ENCODE peak calls at places on chromosomes 4 and X, in ten cellular contexts. E is esophagus mucosa; B is left lung; N is T-cell; K is CD4-positive, alpha-beta T cell; A is activated T-cell treated with anti-CD3 and anti-CD28 coated beads, Interleukin-2, amount 50 U/mL, for 4 hours; Z is pancreas; C is upper lobe of left lung; U is right cardiac atrium; X is left lobe of liver. L is an unnamed sample.

GRCh38 chr4:156981262-156981661 is 9.7 kb upstream of the PDGFC start:
- ATAC-seq in C (no peak), E (no peak), Z (no peak), A (no peak), X (no peak), U (no peak), K (no peak), B (no peak), N (no peak), L (no peak)

GRCh38 chr4:100289530-100289888 is 99.2 kb upstream of the DDIT4L start:
- ATAC-seq in X (no peak), N (no peak), K (no peak), C (no peak), E (no peak), A (no peak), Z (no peak), U (no peak), B (no peak), L (no peak)

GRCh38 chr4:47913328-47913727 is 1.1 kb downstream of the NFXL1 start:
- ATAC-seq in Z (no peak), A (no peak), K (no peak), U (no peak), E (no peak), X (no peak), N (no peak), C (no peak), B (no peak), L (no peak)

GRCh38 chrX:143663755-143664154 is 27.9 kb upstream of the SLITRK4 start:
- ATAC-seq in E (no peak), A (no peak), U (no peak), N (no peak), Z (peak), C (no peak), X (no peak), B (no peak), K (no peak), L (no peak)

GRCh38 chr4:186644737-186645261 is 78.9 kb downstream of the FAT1 start:
- ATAC-seq in K (no peak), Z (peak), N (no peak), B (no peak), C (no peak), A (no peak), E (no peak), X (peak), U (no peak), L (no peak)

GRCh38 chr4:40176602-40177001 is 20.2 kb upstream of the RHOH start:
- ATAC-seq in K (no peak), A (no peak), C (no peak), Z (peak), X (no peak), N (no peak), U (no peak), B (no peak), E (no peak), L (no peak)

GRCh38 chrX:70554081-70554480 is 109.4 kb downstream of the DLG3 start:
- ATAC-seq in U (no peak), Z (peak), E (no peak), K (no peak), B (peak), A (no peak), N (no peak), X (peak), C (no peak), L (no peak)

GRCh38 chr4:106340774-106341173 is 24.4 kb downstream of the AIMP1 start:
- ATAC-seq in A (no peak), K (no peak), Z (no peak), X (no peak), E (no peak), N (no peak), U (no peak), C (no peak), B (no peak), L (peak)

GRCh38 chr4:152554742-152555141 is 18.9 kb upstream of the FBXW7 start:
- ATAC-seq in N (no peak), B (no peak), X (no peak), U (no peak), Z (no peak), C (no peak), E (no peak), A (no peak), K (peak), L (no peak)

GRCh38 chr4:113781439-113782040 is 20.0 kb upstream of the CAMK2D start:
- ATAC-seq in E (no peak), C (peak), N (no peak), U (no peak), X (peak), A (no peak), Z (peak), B (peak), K (peak), L (no peak)

GRCh38 chrX:121301356-121301755 is 253.9 kb downstream of the GLUD2 start:
- ATAC-seq in E (no peak), Z (no peak), N (no peak), X (no peak), K (no peak), C (no peak), B (no peak), U (no peak), A (peak), L (peak)

GRCh38 chrX:112818114-112819012 is 22.3 kb downstream of the AMOT start:
- ATAC-seq in K (no peak), E (peak), A (no peak), B (no peak), U (peak), Z (peak), C (no peak), N (no peak), X (no peak), L (no peak)

GRCh38 chr4:71303850-71304249 is 35.0 kb upstream of the SLC4A4 start:
- ATAC-seq in U (no peak), Z (no peak), N (no peak), X (no peak), C (no peak), E (no peak), K (no peak), B (no peak), A (no peak), L (no peak)

GRCh38 chr4:119748853-119749252 is 120.2 kb upstream of the PDE5A start:
- ATAC-seq in B (no peak), U (peak), N (no peak), Z (no peak), E (no peak), K (no peak), A (no peak), X (no peak), C (no peak), L (no peak)

GRCh38 chr4:103075435-103075893 is 1.1 kb downstream of the SLC9B2 start:
- ATAC-seq in Z (no peak), E (no peak), B (no peak), X (peak), C (no peak), N (no peak), K (no peak), A (no peak), U (no peak), L (no peak)

GRCh38 chr4:16253127-16253960 is 27.1 kb upstream of the TAPT1 start:
- ATAC-seq in K (no peak), N (no peak), X (no peak), U (no peak), Z (no peak), C (no peak), A (no peak), B (peak), E (peak), L (no peak)

GRCh38 chrX:68945603-68946228 is 116.9 kb downstream of the EFNB1 start:
- ATAC-seq in A (no peak), C (no peak), X (no peak), N (no peak), E (no peak), K (no peak), Z (no peak), B (peak), U (no peak), L (no peak)

GRCh38 chr4:128477540-128477939 is 189.9 kb upstream of the PGRMC2 start:
- ATAC-seq in B (peak), C (no peak), E (peak), A (no peak), N (no peak), U (no peak), K (no peak), Z (no peak), X (no peak), L (no peak)

GRCh38 chrX:21845096-21845495 is 5.7 kb downstream of the MBTPS2 start:
- ATAC-seq in X (no peak), U (no peak), E (no peak), K (no peak), B (no peak), C (no peak), A (no peak), Z (no peak), N (no peak), L (no peak)

GRCh38 chr4:54783402-54784110 is 125.8 kb downstream of the KIT start:
- ATAC-seq in E (no peak), B (peak), N (no peak), X (no peak), A (no peak), C (no peak), U (peak), Z (no peak), K (no peak), L (no peak)

GRCh38 chrX:15864629-15865028 is 10.0 kb upstream of the AP1S2 start:
- ATAC-seq in K (no peak), E (no peak), B (no peak), C (no peak), A (no peak), N (no peak), U (no peak), Z (no peak), X (no peak), L (peak)

GRCh38 chrX:129925305-129926092 is 19.5 kb downstream of the UTP14A start:
- ATAC-seq in K (peak), Z (peak), U (peak), C (peak), A (peak), N (peak), B (peak), E (peak), X (peak), L (peak)

GRCh38 chrX:79325263-79325958 is 41.7 kb downstream of the ITM2A start:
- ATAC-seq in A (peak), N (peak), Z (no peak), K (peak), B (peak), E (no peak), C (no peak), U (no peak), X (no peak), L (peak)

GRCh38 chr4:149296503-149296902 is 519.1 kb downstream of the IQCM start:
- ATAC-seq in B (peak), C (no peak), X (no peak), A (no peak), Z (no peak), E (no peak), K (no peak), N (no peak), U (no peak), L (no peak)

GRCh38 chr4:147846318-147847135 is 114.6 kb downstream of the ARHGAP10 start:
- ATAC-seq in Z (no peak), E (no peak), B (no peak), U (no peak), N (no peak), C (no peak), K (peak), A (peak), X (no peak), L (peak)

GRCh38 chrX:96764864-96765263 is 80.2 kb downstream of the DIAPH2 start:
- ATAC-seq in E (no peak), B (peak), Z (no peak), A (no peak), X (no peak), K (no peak), N (peak), U (no peak), C (no peak), L (no peak)

GRCh38 chr4:3464911-3465697 is 2.0 kb downstream of the DOK7 start:
- ATAC-seq in U (no peak), B (no peak), K (no peak), E (no peak), A (no peak), X (no peak), C (no peak), N (no peak), Z (no peak), L (no peak)

GRCh38 chrX:22095306-22095705 is 63.2 kb downstream of the PHEX start:
- ATAC-seq in Z (no peak), X (no peak), N (no peak), K (no peak), B (peak), A (no peak), U (peak), C (peak), E (no peak), L (no peak)

GRCh38 chr4:129278868-129279267 is 182.9 kb downstream of the C4orf33 start:
- ATAC-seq in A (no peak), E (no peak), K (no peak), B (no peak), Z (no peak), C (no peak), X (no peak), N (no peak), U (no peak), L (no peak)

GRCh38 chr4:100311181-100311580 is 120.9 kb upstream of the DDIT4L start:
- ATAC-seq in K (no peak), B (no peak), C (no peak), A (no peak), U (no peak), N (no peak), Z (no peak), E (peak), X (no peak), L (no peak)

GRCh38 chrX:38335382-38335781 is 8.1 kb upstream of the RPGR start:
- ATAC-seq in K (no peak), N (no peak), C (no peak), E (no peak), X (peak), A (no peak), U (no peak), Z (peak), B (no peak), L (no peak)

GRCh38 chr4:3205995-3206394 is 43.0 kb upstream of the MSANTD1 start:
- ATAC-seq in B (no peak), C (no peak), E (no peak), A (no peak), K (no peak), U (no peak), Z (no peak), X (peak), N (no peak), L (no peak)

GRCh38 chrX:63917296-63917695 is 132.3 kb upstream of the ARHGEF9 start:
- ATAC-seq in B (no peak), C (no peak), E (no peak), A (no peak), Z (no peak), K (no peak), U (no peak), N (no peak), X (no peak), L (no peak)

L was measured in activated T-helper 17 cell treated with anti-CD3 and anti-CD28 coated beads, Interleukin-2, amount 50 U/mL, for 72 hours.